ENCODE peak calls at places on chromosomes 5 and 9, in nine cellular contexts. F, L, V, I, W, Y, S, G and Q are unnamed samples.

GRCh38 chr9:76630916-76631315 is 133.3 kb upstream of the PCA3 start:
- DNase-seq in S (no peak), Y (no peak), V (no peak), I (no peak), F (no peak), G (no peak), W (no peak), L (no peak), Q (no peak)

GRCh38 chr5:67092447-67093023 is 104.1 kb downstream of the CD180 start:
- DNase-seq in L (no peak), Y (no peak), G (no peak), W (no peak), S (no peak), I (no peak), V (no peak), F (no peak), Q (no peak)

GRCh38 chr5:78806544-78806943 is 158.0 kb upstream of the LHFPL2 start:
- DNase-seq in W (no peak), I (peak; percentile 66), S (no peak), L (peak; percentile 99), Y (no peak), F (no peak), V (no peak), G (no peak), Q (no peak)

GRCh38 chr5:14440598-14441401 is 140.8 kb upstream of the OTULINL start:
- DNase-seq in S (peak; percentile 57), W (peak; percentile 63), Y (no peak), L (peak; percentile 96), I (no peak), F (peak; percentile 76), G (peak; percentile 87), V (no peak), Q (peak; percentile 72)

GRCh38 chr5:3381206-3381825 is 214.3 kb upstream of the IRX1 start:
- DNase-seq in L (no peak), V (no peak), F (no peak), S (no peak), W (no peak), G (no peak), Y (no peak), I (no peak), Q (no peak)

GRCh38 chr9:73869261-73869660 is 627.9 kb upstream of the RORB start:
- DNase-seq in I (peak; percentile 94), G (peak; percentile 52), W (no peak), S (no peak), Y (no peak), V (peak; percentile 1), F (peak; percentile 40), L (peak; percentile 87), Q (no peak)

GRCh38 chr9:133981958-133982681 is 10.0 kb downstream of the VAV2 start:
- DNase-seq in V (no peak), I (no peak), W (no peak), Y (peak; percentile 30), F (peak; percentile 38), S (no peak), L (no peak), G (no peak), Q (no peak)

GRCh38 chr5:99104538-99105132 is 175.8 kb upstream of the CHD1 start:
- DNase-seq in W (no peak), L (peak; percentile 31), G (peak; percentile 70), F (no peak), Y (peak; percentile 76), I (no peak), S (no peak), V (no peak), Q (no peak)

GRCh38 chr9:104280216-104280585 is 186.1 kb downstream of the SMC2 start:
- DNase-seq in S (no peak), W (no peak), G (no peak), F (no peak), V (no peak), I (no peak), L (peak; percentile 7), Y (no peak), Q (no peak)

GRCh38 chr5:22852807-22853670 is at the start of gene CDH12:
- DNase-seq in L (no peak), S (peak; percentile 2), V (no peak), I (peak; percentile 2), W (no peak), G (peak; percentile 77), Y (peak; percentile 73), F (no peak), Q (no peak)

GRCh38 chr5:55356896-55357295 is 49.1 kb downstream of the MTREX start:
- DNase-seq in L (no peak), W (no peak), V (no peak), S (no peak), F (no peak), Y (no peak), G (no peak), I (no peak), Q (no peak)

GRCh38 chr5:98769256-98770157 is 4.0 kb upstream of the RGMB start:
- DNase-seq in I (no peak), L (peak; percentile 81), Y (peak; percentile 89), W (peak; percentile 26), S (peak; percentile 49), F (peak; percentile 52), V (peak; percentile 6), G (peak; percentile 77), Q (peak; percentile 28)

DNA sequence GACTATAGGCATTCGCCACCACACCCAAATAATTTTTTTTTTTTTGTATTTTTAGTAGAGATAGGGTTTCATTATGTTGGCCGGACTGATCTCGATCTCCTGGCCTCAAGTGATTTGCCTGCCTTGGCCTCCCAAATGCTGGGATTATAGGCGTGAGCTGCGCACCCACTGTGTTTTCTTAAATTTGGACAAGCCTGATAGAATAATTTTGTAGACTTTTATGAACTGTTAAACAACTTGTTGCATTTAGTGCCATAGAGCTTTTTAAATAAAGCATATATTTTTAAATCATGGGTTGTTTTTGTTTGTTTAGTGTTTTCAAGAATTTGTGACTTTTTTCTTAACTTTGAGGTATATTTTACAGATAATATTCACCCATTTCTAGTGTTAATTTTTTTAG is 4.8 kb downstream of the PHAX start:
- DNase-seq in G (no peak), I (no peak), F (no peak), V (no peak), S (no peak), Y (no peak), L (no peak), W (no peak), Q (no peak)
- H3K4me1 ChIP-seq in G (peaks cover 4% of the 10 kb centered on the region), I (peaks cover 4% of the 10 kb centered on the region), F (no peaks in the 10 kb centered on the region), V (peaks cover 30% of the 10 kb centered on the region), S (peaks cover 61% of the 10 kb centered on the region), Y (peaks cover 24% of the 10 kb centered on the region), L (peaks cover 2% of the 10 kb centered on the region), W (peaks cover 57% of the 10 kb centered on the region), Q (no peaks in the 10 kb centered on the region)

GRCh38 chr9:97470076-97470475 is 31.4 kb upstream of the TMOD1 start:
- DNase-seq in W (no peak), V (no peak), F (no peak), S (peak; percentile 14), L (no peak), Y (peak; percentile 61), G (peak; percentile 44), I (no peak), Q (no peak)
- H3K27ac ChIP-seq in W (no peak overlapping the region), V (no peak overlapping the region), F (peak overlapping the region; percentile 75), S (no peak overlapping the region), L (no peak overlapping the region), Y (no peak overlapping the region), G (no peak overlapping the region), I (no peak overlapping the region), Q (no peak overlapping the region)

GRCh38 chr9:115367780-115368179 is 249.8 kb upstream of the TNC start:
- DNase-seq in L (peak; percentile 51), W (no peak), I (no peak), G (no peak), V (no peak), Y (no peak), S (no peak), F (no peak), Q (no peak)

GRCh38 chr9:115373000-115373709 is 255.2 kb upstream of the TNC start:
- DNase-seq in F (no peak), Y (no peak), S (no peak), W (no peak), L (peak; percentile 99), V (no peak), G (no peak), I (peak; percentile 94), Q (no peak)

GRCh38 chr9:115367321-115367720 is 249.4 kb upstream of the TNC start:
- DNase-seq in W (no peak), Y (no peak), F (no peak), S (no peak), V (no peak), L (peak; percentile 85), G (no peak), I (no peak), Q (no peak)

GRCh38 chr9:115373710-115374045 is 255.7 kb upstream of the TNC start:
- DNase-seq in I (no peak), F (no peak), G (no peak), V (no peak), L (no peak), S (no peak), W (no peak), Y (no peak), Q (no peak)

GRCh38 chr9:115369322-115369957 is 251.5 kb upstream of the TNC start:
- DNase-seq in L (peak; percentile 81), F (peak; percentile 50), Y (no peak), G (no peak), W (peak; percentile 13), I (peak; percentile 54), V (no peak), S (no peak), Q (peak; percentile 89)
- H3K4me1 ChIP-seq in L (peaks cover 12% of the 10 kb centered on the region), F (peaks cover 2% of the 10 kb centered on the region), Y (no peaks in the 10 kb centered on the region), G (no peaks in the 10 kb centered on the region), W (no peaks in the 10 kb centered on the region), I (peaks cover 17% of the 10 kb centered on the region), V (no peaks in the 10 kb centered on the region), S (no peaks in the 10 kb centered on the region), Q (no peaks in the 10 kb centered on the region)

GRCh38 chr5:112419050-112419595 is at the start of gene EPB41L4A:
- DNase-seq in S (peak; percentile 16), W (peak; percentile 46), I (peak; percentile 8), G (peak; percentile 80), L (peak; percentile 8), Y (peak; percentile 74), F (peak; percentile 45), V (no peak), Q (peak; percentile 55)

GRCh38 chr5:112420111-112420864 is 1.2 kb upstream of the EPB41L4A start:
- DNase-seq in W (peak; percentile 86), S (peak; percentile 85), V (no peak), F (peak; percentile 86), L (peak; percentile 33), I (peak; percentile 22), G (peak; percentile 93), Y (peak; percentile 89), Q (peak; percentile 94)

GRCh38 chr5:112419596-112420110 is 576 bp upstream of the EPB41L4A start:
- DNase-seq in L (peak; percentile 14), I (peak; percentile 26), V (no peak), Y (peak; percentile 68), S (peak; percentile 52), W (peak; percentile 74), F (peak; percentile 76), G (peak; percentile 69), Q (peak; percentile 77)

GRCh38 chr5:112418412-112419049 is 546 bp downstream of the EPB41L4A start:
- DNase-seq in S (no peak), G (peak; percentile 30), Y (peak; percentile 15), V (no peak), I (peak; percentile 11), L (no peak), W (peak; percentile 9), F (no peak), Q (peak; percentile 64)

DNA sequence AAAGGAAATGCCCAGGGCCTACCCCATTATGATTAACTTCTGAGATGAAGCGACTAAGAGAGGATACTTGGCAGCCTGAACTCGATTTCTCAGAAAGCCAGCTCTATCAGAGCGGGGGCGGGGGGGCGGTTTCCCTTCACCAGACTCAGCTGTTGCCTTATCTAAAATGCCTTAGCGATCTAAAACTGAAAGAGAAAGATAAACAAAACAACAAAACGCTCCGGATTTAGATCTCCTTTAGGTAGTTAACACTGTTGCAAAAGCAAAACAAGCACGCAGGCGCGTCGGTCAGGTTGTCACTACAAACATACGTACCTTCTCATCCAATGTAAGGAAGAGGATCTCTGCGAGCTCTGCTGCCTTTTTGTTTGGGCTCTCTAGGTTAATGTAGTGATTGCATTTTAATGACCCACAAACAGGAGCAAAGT is 1.1 kb downstream of the EPB41L4A start:
- DNase-seq in L (peak; percentile 23), S (peak; percentile 47), V (no peak), Y (peak; percentile 57), W (peak; percentile 78), I (peak; percentile 43), G (peak; percentile 52), F (peak; percentile 58), Q (peak; percentile 86)
- H3K27ac ChIP-seq in L (no peak overlapping the region), S (peak overlapping the region; percentile 89), V (no peak overlapping the region), Y (no peak overlapping the region), W (peak overlapping the region; percentile 78), I (no peak overlapping the region), G (no peak overlapping the region), F (no peak overlapping the region), Q (peak overlapping the region; percentile 93)